ENCODE peak calls at places on chromosomes 3 and 15, in seven cellular contexts. X is GM12878; M is NCI-H2081; K is cardiac fibroblast; A is ELR; U is stimulated activated CD8-positive, alpha-beta memory T cell treated with anti-CD3 and anti-CD28 coated beads, Interleukin-12 subunit alpha, Interleukin-12 subunit beta, amount 100 ng/mL, for 4 hours; C is uterus. R is an unnamed sample.

GRCh38 chr15:59222106-59222505 is 15.5 kb downstream of the LDHAL6B start:
- DNase-seq in X (no peak), M (no peak), K (peak), A (peak), U (no peak), C (no peak), R (no peak)

GRCh38 chr3:79531566-79532295 is 236.1 kb downstream of the ROBO1 start:
- DNase-seq in X (no peak), M (no peak), K (no peak), A (no peak), U (no peak), C (no peak), R (no peak)

GRCh38 chr15:31069360-31070000 is 32.0 kb downstream of the TRPM1 start:
- DNase-seq in X (no peak), M (no peak), K (peak), A (no peak), U (no peak), C (no peak), R (no peak)

GRCh38 chr15:66879968-66880367 is 177.9 kb downstream of the SMAD6 start:
- DNase-seq in X (no peak), M (no peak), K (no peak), A (no peak), U (no peak), C (no peak), R (no peak)

GRCh38 chr3:58647661-58648141 is 18.9 kb downstream of the FAM3D start:
- DNase-seq in X (no peak), M (no peak), K (peak), A (no peak), U (no peak), C (no peak), R (no peak)

GRCh38 chr3:130907966-130908365 is 14.1 kb downstream of the ATP2C1 start:
- DNase-seq in X (no peak), M (no peak), K (no peak), A (no peak), U (no peak), C (no peak), R (no peak)

GRCh38 chr3:132595036-132595435 is 2.0 kb upstream of the ACKR4 start:
- DNase-seq in X (no peak), M (no peak), K (peak), A (peak), U (no peak), C (no peak), R (no peak)

GRCh38 chr3:26132942-26133341 is 343.1 kb downstream of the OXSM start:
- DNase-seq in X (no peak), M (no peak), K (no peak), A (no peak), U (no peak), C (no peak), R (no peak)

GRCh38 chr3:11434017-11434526 is 161.9 kb downstream of the ATG7 start:
- DNase-seq in X (no peak), M (no peak), K (peak), A (peak), U (no peak), C (peak), R (no peak)

GRCh38 chr3:123552095-123552714 is 32.6 kb downstream of the HACD2 start:
- DNase-seq in X (no peak), M (peak), K (peak), A (peak), U (no peak), C (no peak), R (peak)

GRCh38 chr3:39327746-39328349 is 1.7 kb upstream of the CCR8 start:
- DNase-seq in X (peak), M (no peak), K (no peak), A (no peak), U (no peak), C (no peak), R (no peak)

GRCh38 chr15:75203017-75203907 is 1.6 kb downstream of the C15orf39 start:
- DNase-seq in X (no peak), M (no peak), K (peak), A (peak), U (no peak), C (peak), R (no peak)

GRCh38 chr3:63559884-63560283 is 92.6 kb upstream of the SNTN start:
- DNase-seq in X (no peak), M (no peak), K (peak), A (no peak), U (no peak), C (no peak), R (no peak)

GRCh38 chr3:148235566-148235965 is 462.1 kb upstream of the AGTR1 start:
- DNase-seq in X (no peak), M (no peak), K (no peak), A (no peak), U (no peak), C (no peak), R (no peak)

GRCh38 chr3:121483290-121483689 is 62.5 kb downstream of the POLQ start:
- DNase-seq in X (no peak), M (no peak), K (peak), A (peak), U (no peak), C (no peak), R (no peak)

GRCh38 chr3:111073186-111073585 is 1.6 kb downstream of the NECTIN3 start:
- DNase-seq in X (no peak), M (no peak), K (peak), A (peak), U (no peak), C (no peak), R (no peak)

GRCh38 chr15:25568751-25569150 is 129.9 kb upstream of the UBE3A start:
- DNase-seq in X (no peak), M (no peak), K (peak), A (no peak), U (no peak), C (peak), R (no peak)

GRCh38 chr3:150603888-150604319 is 783 bp downstream of the SELENOT start:
- DNase-seq in X (no peak), M (no peak), K (no peak), A (no peak), U (no peak), C (no peak), R (no peak)

GRCh38 chr15:49991587-49991986 is 127.4 kb downstream of the ATP8B4 start:
- DNase-seq in X (no peak), M (no peak), K (no peak), A (no peak), U (no peak), C (no peak), R (no peak)

GRCh38 chr15:78195735-78196201 is 38.6 kb downstream of the ACSBG1 start:
- DNase-seq in X (no peak), M (no peak), K (no peak), A (peak), U (peak), C (no peak), R (peak)

GRCh38 chr3:187807086-187807862 is 62.0 kb upstream of the BCL6 start:
- DNase-seq in X (no peak), M (no peak), K (peak), A (peak), U (no peak), C (no peak), R (no peak)

GRCh38 chr15:31327674-31328424 is 1.2 kb downstream of the KLF13 start:
- DNase-seq in X (no peak), M (peak), K (peak), A (peak), U (peak), C (peak), R (peak)

GRCh38 chr15:23447107-23447500 is at the start of gene GOLGA6L2:
- DNase-seq in X (no peak), M (no peak), K (no peak), A (peak), U (no peak), C (no peak), R (no peak)

R was measured in GDM1.